ENCODE peak calls at places on chromosome 17, in nine cellular contexts. C is GM23248, R is fibroblast of pulmonary artery, A is ascending aorta, O is small intestine, X is fibroblast of villous mesenchyme, K is foreskin fibroblast, D is sigmoid colon, P is transverse colon. J is an unnamed sample.

GRCh38 chr17:58476812-58477211 is 11.4 kb downstream of the HSF5 start:
- DNase-seq in A (no peak), O (no peak), P (no peak), K (no peak), X (no peak), D (no peak), C (no peak), R (no peak), J (no peak)

GRCh38 chr17:45693792-45694191 is 90.3 kb upstream of the CRHR1 start:
- DNase-seq in C (no peak), R (no peak), P (no peak), A (no peak), O (no peak), X (no peak), D (no peak), K (no peak), J (no peak)

GRCh38 chr17:61897548-61898180 is 30.1 kb downstream of the INTS2 start:
- DNase-seq in D (no peak), P (no peak), A (no peak), K (no peak), X (no peak), O (no peak), C (no peak), R (no peak), J (no peak)

GRCh38 chr17:13865650-13866049 is 203.7 kb upstream of the COX10 start:
- DNase-seq in K (no peak), D (peak), X (no peak), A (no peak), O (no peak), C (no peak), R (no peak), P (no peak), J (no peak)

GRCh38 chr17:75875182-75875939 is 3.0 kb downstream of the TRIM47 start:
- DNase-seq in O (no peak), A (peak), R (no peak), K (no peak), P (peak), C (no peak), D (peak), X (no peak), J (no peak)

GRCh38 chr17:5877948-5878347 is 192.2 kb upstream of the WSCD1 start:
- DNase-seq in D (no peak), C (no peak), A (no peak), O (no peak), X (no peak), R (no peak), K (no peak), P (no peak), J (no peak)

GRCh38 chr17:27224526-27225315 is 69.2 kb upstream of the WSB1 start:
- DNase-seq in A (no peak), K (peak), P (no peak), D (no peak), O (peak), C (peak), R (no peak), X (peak), J (no peak)

GRCh38 chr17:16129441-16129840 is 85.9 kb downstream of the NCOR1 start:
- DNase-seq in P (no peak), O (peak), D (no peak), X (no peak), R (no peak), A (no peak), C (no peak), K (no peak), J (no peak)

GRCh38 chr17:39174907-39175694 is 9.1 kb upstream of the ARL5C start:
- DNase-seq in C (peak), R (peak), K (no peak), P (peak), A (peak), D (peak), X (peak), O (peak), J (no peak)

GRCh38 chr17:72614476-72614870 is 478.0 kb downstream of the SLC39A11 start:
- DNase-seq in K (no peak), A (no peak), O (peak), C (no peak), X (no peak), R (no peak), P (no peak), D (no peak), J (no peak)

GRCh38 chr17:19940722-19941464 is 36.7 kb downstream of the AKAP10 start:
- DNase-seq in C (peak), K (peak), P (no peak), O (peak), D (no peak), R (peak), A (no peak), X (peak), J (no peak)

GRCh38 chr17:40316571-40317344 is 7.8 kb downstream of the RARA start:
- DNase-seq in R (peak), C (peak), A (peak), O (peak), P (peak), K (peak), X (peak), D (peak), J (no peak)

GRCh38 chr17:82830249-82830661 is 9.6 kb downstream of the ZNF750 start:
- DNase-seq in C (no peak), A (no peak), O (no peak), R (peak), X (peak), P (no peak), K (no peak), D (peak), J (no peak)

GRCh38 chr17:15969463-15969862 is 24.5 kb downstream of the ADORA2B start:
- DNase-seq in A (no peak), X (no peak), C (no peak), O (no peak), D (no peak), R (no peak), K (no peak), P (no peak), J (no peak)

GRCh38 chr17:44956998-44957981 is 9.7 kb upstream of the KIF18B start:
- DNase-seq in O (peak), C (no peak), P (no peak), X (no peak), A (no peak), K (no peak), R (no peak), D (peak), J (no peak)

GRCh38 chr17:72388765-72389473 is 268.1 kb downstream of the SOX9 start:
- DNase-seq in R (no peak), D (no peak), X (peak), P (no peak), C (no peak), K (peak), O (no peak), A (no peak), J (no peak)

DNA sequence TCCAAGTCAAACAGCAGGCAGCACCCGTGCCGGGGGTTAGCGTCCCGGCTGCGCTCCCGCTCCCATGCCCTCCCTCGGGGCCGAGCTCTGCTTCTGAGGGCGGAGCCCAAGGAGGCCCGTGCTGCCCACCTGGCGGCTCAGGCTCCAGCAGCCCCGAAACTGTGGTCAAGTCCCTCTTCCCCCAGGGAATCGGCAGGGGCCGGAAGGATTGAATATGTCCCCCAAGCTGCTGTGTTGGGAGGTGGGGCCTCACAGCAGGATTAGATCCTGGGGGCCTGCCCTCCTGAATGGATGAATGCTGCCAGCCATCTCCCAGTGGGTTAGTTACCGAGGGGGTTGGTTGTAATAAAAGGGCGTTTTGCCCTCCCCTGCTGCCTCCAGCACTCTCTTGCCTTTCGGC is 33.9 kb downstream of the MAP2K3 start:
- DNase-seq in D (peak), X (no peak), O (no peak), A (peak), K (no peak), C (no peak), R (no peak), P (no peak), J (no peak)
- H3K4me3 ChIP-seq in D (no peak), X (no peak), O (no peak), A (no peak), K (no peak), C (no peak), R (no peak), P (no peak), J (no peak)

GRCh38 chr17:48542956-48543853 is 1.7 kb downstream of the HOXB2 start:
- DNase-seq in O (peak), P (peak), R (peak), D (peak), A (no peak), X (peak), K (peak), C (peak), J (no peak)
- H3K4me3 ChIP-seq in O (peak), P (peak), R (peak), D (peak), A (peak), X (peak), K (peak), C (peak), J (peak)

DNA sequence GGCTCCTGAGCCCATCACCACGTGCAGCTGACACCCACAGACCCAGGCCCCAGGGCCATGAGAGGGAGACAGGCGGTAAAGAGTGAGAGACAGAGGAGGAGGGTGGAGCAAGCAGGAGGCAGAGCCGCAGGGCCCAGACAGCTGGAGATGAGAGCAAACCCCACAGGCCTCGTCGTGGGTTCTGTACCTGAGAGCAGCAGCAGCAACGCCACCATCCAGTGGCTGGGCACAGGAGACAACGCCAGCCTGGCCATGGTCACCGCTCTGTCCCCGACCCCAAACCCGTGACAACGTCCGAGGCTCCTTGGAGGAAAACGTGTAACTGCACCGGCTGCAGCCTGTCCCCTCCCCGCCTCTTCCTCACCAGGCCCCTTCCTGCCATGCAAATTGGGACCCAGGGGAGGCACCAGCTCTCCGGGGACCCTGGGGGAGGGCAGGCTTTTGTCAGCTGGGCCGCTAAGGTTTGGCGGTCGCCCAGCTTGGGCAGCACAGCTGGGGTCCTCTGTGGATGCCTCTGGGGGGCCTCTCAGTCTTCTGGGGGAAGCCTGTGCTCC is at the start of gene CD79B:
- DNase-seq in O (no peak), A (no peak), X (no peak), D (no peak), P (peak), K (no peak), R (no peak), C (no peak), J (no peak)
- H3K4me3 ChIP-seq in O (peak), A (no peak), X (no peak), D (no peak), P (peak), K (no peak), R (no peak), C (no peak), J (no peak)

GRCh38 chr17:68326681-68327080 is 35.4 kb downstream of the ARSG start:
- DNase-seq in C (peak), X (no peak), P (no peak), D (no peak), O (no peak), K (no peak), A (no peak), R (no peak), J (no peak)

GRCh38 chr17:68325961-68326360 is 34.7 kb downstream of the ARSG start:
- DNase-seq in D (no peak), K (no peak), C (no peak), X (no peak), A (no peak), P (no peak), R (no peak), O (no peak), J (no peak)

GRCh38 chr17:68324654-68325336 is 33.5 kb downstream of the ARSG start:
- DNase-seq in D (no peak), A (no peak), P (no peak), C (no peak), R (no peak), O (no peak), K (no peak), X (no peak), J (no peak)

GRCh38 chr17:68322630-68323029 is 31.3 kb downstream of the ARSG start:
- DNase-seq in P (no peak), K (no peak), R (no peak), D (no peak), O (no peak), C (peak), X (no peak), A (no peak), J (no peak)

DNA sequence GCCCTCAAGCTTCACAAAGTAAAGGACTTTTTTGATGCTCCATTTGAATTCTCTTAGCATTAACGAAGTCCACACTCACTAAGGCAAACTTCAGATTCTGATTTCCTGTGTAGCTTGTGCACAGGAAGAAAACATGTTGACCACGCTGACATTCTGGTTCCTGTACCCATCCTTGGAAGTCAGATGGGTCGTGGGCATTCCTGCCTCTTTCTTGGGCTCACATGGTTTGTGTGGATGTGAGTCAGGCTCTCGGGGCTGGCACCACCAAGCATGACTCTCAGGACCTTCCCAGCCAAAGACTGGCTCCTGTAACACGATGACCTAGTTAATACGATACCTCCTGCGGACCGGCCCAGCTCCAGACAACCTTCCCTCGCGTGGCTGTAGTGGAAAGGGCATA is 32.8 kb downstream of the ARSG start:
- DNase-seq in P (no peak), R (no peak), O (no peak), D (no peak), X (no peak), C (peak), K (no peak), A (no peak), J (no peak)
- H3K4me3 ChIP-seq in P (no peak), R (no peak), O (no peak), D (no peak), X (no peak), C (no peak), K (no peak), A (no peak), J (no peak)

DNA sequence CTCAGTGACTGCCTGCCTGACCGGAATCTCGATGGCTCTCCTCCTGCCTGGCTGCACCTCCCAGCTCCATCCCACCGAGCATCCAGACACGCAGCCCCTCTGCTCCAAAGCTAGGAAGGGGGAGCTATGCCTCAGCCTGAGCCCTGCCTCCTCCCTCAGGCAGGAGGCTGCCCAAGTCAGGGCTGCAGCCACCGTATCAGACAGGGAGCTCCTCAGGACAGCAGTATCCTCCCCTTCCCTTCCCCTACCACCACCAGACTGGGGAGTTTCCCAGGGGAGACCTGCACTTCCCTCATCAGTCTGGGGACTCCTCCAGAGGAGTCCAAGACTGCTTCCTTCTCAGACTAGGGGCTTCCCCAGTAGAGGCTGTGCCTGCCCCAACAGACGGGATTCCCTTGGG is 17.5 kb downstream of the TMEM132E start:
- DNase-seq in R (no peak), C (no peak), D (no peak), O (no peak), X (no peak), P (no peak), K (no peak), A (no peak), J (no peak)
- H3K4me3 ChIP-seq in R (no peak), C (no peak), D (no peak), O (no peak), X (no peak), P (no peak), K (no peak), A (no peak), J (no peak)

J was measured in epithelial cell of proximal tubule.